ENCODE peak calls at places on chromosomes 6 and 20, in five cellular contexts. M is GM12878, G is HCT116, Z is SK-N-SH, P is H1. X is an unnamed sample.

GRCh38 chr6:157630463-157631080 is 192.5 kb upstream of the SNX9 start:
- DNase-seq in P (no peak), M (no peak), Z (no peak), G (no peak), X (no peak)

GRCh38 chr6:156658186-156658585 is 119.0 kb upstream of the ARID1B start:
- DNase-seq in G (no peak), P (no peak), M (no peak), Z (no peak), X (no peak)

GRCh38 chr20:931401-931800 is 15.3 kb upstream of the ANGPT4 start:
- DNase-seq in G (peak), M (no peak), Z (no peak), P (no peak), X (no peak)

GRCh38 chr6:141682391-141682790 is 450.3 kb upstream of the GJE1 start:
- DNase-seq in Z (no peak), G (no peak), P (no peak), M (no peak), X (no peak)

GRCh38 chr6:44567406-44567805 is 179.9 kb downstream of the CDC5L start:
- DNase-seq in M (no peak), P (no peak), Z (no peak), G (no peak), X (no peak)

GRCh38 chr6:164148789-164149188 is 734.3 kb downstream of the QKI start:
- DNase-seq in G (no peak), P (no peak), M (no peak), Z (no peak), X (no peak)

GRCh38 chr6:89518352-89519055 is 85.6 kb downstream of the ANKRD6 start:
- DNase-seq in M (no peak), G (no peak), Z (no peak), P (no peak), X (no peak)

GRCh38 chr6:31075528-31075927 is 36.8 kb downstream of the C6orf15 start:
- DNase-seq in P (no peak), M (no peak), G (no peak), Z (no peak), X (no peak)

GRCh38 chr20:59020938-59021551 is 1.8 kb downstream of the TUBB1 start:
- DNase-seq in Z (no peak), G (no peak), M (no peak), P (no peak), X (no peak)

GRCh38 chr6:28003059-28003458 is 46.0 kb downstream of the OR2B6 start:
- DNase-seq in M (no peak), G (no peak), P (no peak), Z (no peak), X (no peak)

GRCh38 chr6:162753775-162754174 is 26.0 kb downstream of the PACRG start:
- DNase-seq in G (no peak), M (no peak), Z (no peak), P (no peak), X (no peak)

DNA sequence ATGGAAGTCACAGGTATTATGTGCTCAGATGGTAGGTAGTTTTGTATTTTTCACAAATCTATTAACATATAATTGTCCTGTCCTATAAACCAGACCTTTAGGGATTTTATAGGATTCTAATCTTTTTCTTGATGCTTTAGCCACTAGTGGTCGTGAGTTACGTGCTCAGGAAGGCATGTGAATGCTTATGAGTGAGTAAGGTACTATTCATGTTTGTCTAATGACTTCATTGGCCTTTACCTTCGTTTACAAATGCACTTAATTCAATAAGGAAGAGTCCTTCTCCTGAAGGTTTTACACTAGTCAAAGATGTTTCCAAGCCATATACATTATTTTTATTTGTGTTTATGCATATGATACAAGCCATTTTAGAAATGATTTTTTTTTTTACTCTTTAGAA is 23.0 kb downstream of the PACRG start:
- DNase-seq in Z (no peak), G (no peak), P (no peak), M (no peak), X (no peak)
- TF ChIP-seq JUND in Z (no peak), G (no peak), P (no peak), M (no peak), X (no peak)

GRCh38 chr6:137901454-137901853 is 34.4 kb downstream of the TNFAIP3 start:
- DNase-seq in P (no peak), Z (no peak), G (no peak), M (no peak), X (no peak)
- TF ChIP-seq JUND in P (no peak), Z (no peak), G (no peak), M (no peak), X (no peak)

DNA sequence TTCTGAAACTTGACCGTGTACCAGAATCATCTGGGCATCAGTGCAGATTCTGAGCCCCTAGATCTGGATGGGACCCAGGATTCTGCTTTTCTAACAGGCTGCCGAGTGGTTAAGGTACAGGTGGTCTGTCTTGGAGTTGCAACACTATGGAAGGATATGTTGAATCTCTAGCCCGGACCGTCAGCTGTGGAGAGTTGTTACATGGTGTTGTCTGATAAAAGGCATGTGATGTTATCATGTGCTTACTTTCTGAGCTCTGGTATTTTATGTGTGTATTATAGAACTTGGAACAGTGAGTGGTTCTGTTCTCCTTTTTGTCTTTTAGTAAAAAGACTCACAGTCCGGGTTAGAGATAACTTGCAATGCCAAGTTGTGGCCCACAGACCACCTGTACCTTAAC is 123.0 kb downstream of the JARID2 start:
- DNase-seq in P (no peak), M (no peak), Z (no peak), G (no peak), X (no peak)
- TF ChIP-seq JUND in P (no peak), M (no peak), Z (no peak), G (no peak), X (no peak)

GRCh38 chr6:169075211-169075621 is 178.4 kb downstream of the THBS2 start:
- DNase-seq in P (no peak), M (no peak), Z (no peak), G (no peak), X (no peak)
- TF ChIP-seq JUND in P (no peak), M (no peak), Z (no peak), G (no peak), X (no peak)

DNA sequence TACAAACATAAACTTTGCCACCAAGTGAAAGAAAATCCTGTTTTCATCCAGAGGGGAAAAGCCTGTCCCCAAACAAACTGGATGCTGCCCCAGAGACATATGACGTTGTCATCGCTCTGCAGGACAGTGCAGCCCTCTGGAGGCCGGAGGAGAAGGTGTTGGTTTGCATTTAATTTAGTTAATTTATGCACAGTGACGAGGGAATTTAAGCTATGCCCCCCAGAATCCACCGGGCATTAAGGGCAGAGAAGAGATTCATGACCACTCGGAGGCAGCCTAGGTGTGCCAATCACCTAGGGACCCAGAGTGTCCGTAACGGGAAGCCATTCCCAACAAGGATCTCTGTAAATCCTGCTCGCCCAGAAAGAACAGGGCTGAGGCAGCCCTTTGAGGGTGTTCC is 45.1 kb downstream of the NINL start:
- DNase-seq in M (no peak), P (no peak), G (peak), Z (no peak), X (peak)
- TF ChIP-seq JUND in M (no peak), P (peak), G (no peak), Z (no peak), X (no peak)